ENCODE peak calls at places on chromosomes 7 and 10, in five cellular contexts. J is glutamatergic neuron; K is CD4-positive, alpha-beta T cell; X is cardiac muscle cell; P is GM12865. U is an unnamed sample.

GRCh38 chr7:68846926-68847325 is 751.3 kb upstream of the AUTS2 start:
- DNase-seq in K (no peak), J (no peak), X (no peak), P (no peak), U (no peak)

GRCh38 chr10:87706731-87707130 is 47.1 kb downstream of the PAPSS2 start:
- DNase-seq in P (no peak), J (no peak), K (no peak), X (peak; percentile 25), U (no peak)

GRCh38 chr10:11936389-11937152 is 106.0 kb downstream of the UPF2 start:
- DNase-seq in J (no peak), X (no peak), K (no peak), P (no peak), U (no peak)

GRCh38 chr7:107998660-107999480 is 4.1 kb downstream of the LAMB1 start:
- DNase-seq in J (no peak), K (no peak), P (no peak), X (no peak), U (no peak)

GRCh38 chr10:3043512-3044368 is 23.6 kb upstream of the PFKP start:
- DNase-seq in K (no peak), J (peak; percentile 78), X (peak; percentile 78), P (peak; percentile 68), U (peak; percentile 63)

GRCh38 chr10:104925232-104925851 is 284.3 kb downstream of the SORCS3 start:
- DNase-seq in X (peak; percentile 15), J (peak; percentile 68), P (peak; percentile 60), K (no peak), U (peak; percentile 68)

GRCh38 chr10:120492366-120492765 is 35.3 kb downstream of the PLPP4 start:
- DNase-seq in J (no peak), P (no peak), X (no peak), K (no peak), U (no peak)

GRCh38 chr7:128453836-128454804 is 1.6 kb upstream of the HILPDA start:
- DNase-seq in P (no peak), J (peak; percentile 71), X (peak; percentile 99), K (no peak), U (peak; percentile 54)

GRCh38 chr7:159065151-159065550 is 79.5 kb downstream of the VIPR2 start:
- DNase-seq in P (no peak), J (no peak), K (no peak), X (no peak), U (no peak)

GRCh38 chr10:3616880-3617279 is 168.1 kb downstream of the KLF6 start:
- DNase-seq in K (no peak), X (no peak), J (no peak), P (no peak), U (no peak)

GRCh38 chr7:43649755-43650274 is 66.9 kb downstream of the STK17A start:
- DNase-seq in X (no peak), K (peak; percentile 52), P (peak; percentile 96), J (no peak), U (no peak)

GRCh38 chr10:103499881-103500280 is 6.4 kb downstream of the NEURL1 start:
- DNase-seq in J (no peak), X (no peak), K (no peak), P (no peak), U (no peak)

GRCh38 chr7:101999420-101999819 is 182.0 kb downstream of the CUX1 start:
- DNase-seq in J (no peak), K (no peak), X (no peak), P (no peak), U (no peak)

GRCh38 chr10:72044417-72045041 is 43.8 kb downstream of the SPOCK2 start:
- DNase-seq in J (no peak), X (no peak), K (no peak), P (no peak), U (peak; percentile 22)

GRCh38 chr10:66931340-66931948 is 5.6 kb downstream of the LRRTM3 start:
- DNase-seq in P (peak; percentile 64), X (peak; percentile 81), K (no peak), J (no peak), U (peak; percentile 26)

GRCh38 chr10:109207361-109207760 is 716.0 kb downstream of the XPNPEP1 start:
- DNase-seq in J (no peak), P (no peak), K (no peak), X (no peak), U (no peak)

GRCh38 chr7:47653550-47654351 is 71.8 kb upstream of the TNS3 start:
- DNase-seq in J (no peak), X (peak; percentile 64), P (no peak), K (no peak), U (no peak)

GRCh38 chr10:82811621-82812020 is 936.6 kb downstream of the NRG3 start:
- DNase-seq in K (no peak), J (peak; percentile 64), P (peak; percentile 52), X (peak; percentile 49), U (peak; percentile 63)

GRCh38 chr7:43534110-43534509 is 48.8 kb upstream of the STK17A start:
- DNase-seq in J (no peak), X (peak; percentile 18), K (no peak), P (no peak), U (no peak)

GRCh38 chr7:70712942-70713341 is 419.0 kb upstream of the GALNT17 start:
- DNase-seq in P (no peak), K (no peak), J (no peak), X (no peak), U (no peak)

GRCh38 chr7:111750878-111751277 is 188.6 kb upstream of the IMMP2L start:
- DNase-seq in X (no peak), J (no peak), P (no peak), K (no peak), U (no peak)

GRCh38 chr10:115355162-115355760 is 262.1 kb downstream of the ATRNL1 start:
- DNase-seq in J (peak; percentile 26), P (peak; percentile 73), X (peak; percentile 80), K (no peak), U (peak; percentile 54)

GRCh38 chr7:22357311-22358175 is 589 bp upstream of the RAPGEF5 start:
- DNase-seq in J (no peak), X (peak; percentile 15), P (no peak), K (no peak), U (peak; percentile 3)

GRCh38 chr10:5960070-5960972 is 17.0 kb downstream of the IL15RA start:
- DNase-seq in J (no peak), K (no peak), P (no peak), X (peak; percentile 79), U (no peak)

GRCh38 chr7:53326634-53327033 is 291.2 kb downstream of the POM121L12 start:
- DNase-seq in K (no peak), P (no peak), J (no peak), X (no peak), U (no peak)

GRCh38 chr10:23095966-23096813 is 811 bp downstream of the MSRB2 start:
- DNase-seq in K (no peak), J (peak; percentile 41), X (peak; percentile 69), P (peak; percentile 67), U (peak; percentile 25)

GRCh38 chr10:17742918-17743317 is 9.1 kb upstream of the TMEM236 start:
- DNase-seq in K (peak; percentile 63), X (peak; percentile 76), P (peak; percentile 66), J (peak; percentile 76), U (peak; percentile 66)

GRCh38 chr10:80686734-80687561 is 149.2 kb downstream of the SH2D4B start:
- DNase-seq in P (peak; percentile 25), J (no peak), X (no peak), K (no peak), U (no peak)
- TF ChIP-seq CTCF in P (no peak), J (no peak), X (no peak), K (no peak), U (no peak)

GRCh38 chr10:13953371-13953770 is 366.6 kb downstream of the PRPF18 start:
- DNase-seq in X (no peak), K (no peak), P (no peak), J (no peak), U (no peak)

GRCh38 chr10:13957856-13958255 is 371.1 kb downstream of the PRPF18 start:
- DNase-seq in K (no peak), X (no peak), P (no peak), J (no peak), U (no peak)

GRCh38 chr10:13959443-13960359 is 371.0 kb downstream of the FRMD4A start:
- DNase-seq in J (no peak), X (no peak), P (no peak), K (no peak), U (no peak)

GRCh38 chr10:13955426-13955825 is 368.7 kb downstream of the PRPF18 start:
- DNase-seq in X (no peak), J (no peak), K (no peak), P (no peak), U (no peak)

DNA sequence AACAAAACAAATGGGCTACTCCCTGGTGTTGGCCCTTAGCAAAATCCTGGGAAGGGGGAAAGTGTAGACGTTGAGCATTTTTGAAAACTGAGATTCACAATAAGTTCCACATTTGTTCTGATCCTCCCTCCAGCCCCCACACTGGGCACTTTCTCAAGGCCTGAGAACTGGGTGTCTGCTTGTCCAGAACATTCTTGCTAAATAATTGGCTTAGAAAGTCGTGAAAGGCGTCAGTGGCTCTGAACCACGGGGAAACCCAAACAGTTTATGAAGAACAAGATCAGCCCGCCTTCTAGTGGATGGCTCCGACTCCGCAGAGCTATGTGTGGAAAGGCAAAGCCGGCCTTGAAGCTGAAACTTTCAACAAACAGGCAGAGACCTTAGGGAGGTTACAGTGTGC is 370.1 kb downstream of the PRPF18 start:
- DNase-seq in K (no peak), X (peak; percentile 73), P (no peak), J (no peak), U (no peak)
- TF ChIP-seq CTCF in K (no peak), X (peak; percentile 37), P (no peak), J (no peak), U (no peak)

GRCh38 chr10:16314259-16314658 is 122.6 kb upstream of the PTER start:
- DNase-seq in K (no peak), P (peak; percentile 9), J (no peak), X (no peak), U (no peak)
- TF ChIP-seq CTCF in K (no peak), P (peak; percentile 6), J (no peak), X (no peak), U (no peak)

GRCh38 chr10:69406302-69406811 is 10.4 kb downstream of the TACR2 start:
- DNase-seq in K (no peak), P (no peak), J (peak; percentile 54), X (peak; percentile 75), U (no peak)

GRCh38 chr10:69408318-69409175 is 8.2 kb downstream of the TACR2 start:
- DNase-seq in K (peak; percentile 86), P (peak; percentile 95), J (peak; percentile 95), X (peak; percentile 98), U (peak; percentile 96)

GRCh38 chr10:69409176-69409495 is 7.6 kb downstream of the TACR2 start:
- DNase-seq in J (no peak), K (no peak), X (no peak), P (no peak), U (no peak)

GRCh38 chr10:69406816-69407580 is 9.7 kb downstream of the TACR2 start:
- DNase-seq in P (no peak), K (no peak), X (peak; percentile 14), J (no peak), U (no peak)

DNA sequence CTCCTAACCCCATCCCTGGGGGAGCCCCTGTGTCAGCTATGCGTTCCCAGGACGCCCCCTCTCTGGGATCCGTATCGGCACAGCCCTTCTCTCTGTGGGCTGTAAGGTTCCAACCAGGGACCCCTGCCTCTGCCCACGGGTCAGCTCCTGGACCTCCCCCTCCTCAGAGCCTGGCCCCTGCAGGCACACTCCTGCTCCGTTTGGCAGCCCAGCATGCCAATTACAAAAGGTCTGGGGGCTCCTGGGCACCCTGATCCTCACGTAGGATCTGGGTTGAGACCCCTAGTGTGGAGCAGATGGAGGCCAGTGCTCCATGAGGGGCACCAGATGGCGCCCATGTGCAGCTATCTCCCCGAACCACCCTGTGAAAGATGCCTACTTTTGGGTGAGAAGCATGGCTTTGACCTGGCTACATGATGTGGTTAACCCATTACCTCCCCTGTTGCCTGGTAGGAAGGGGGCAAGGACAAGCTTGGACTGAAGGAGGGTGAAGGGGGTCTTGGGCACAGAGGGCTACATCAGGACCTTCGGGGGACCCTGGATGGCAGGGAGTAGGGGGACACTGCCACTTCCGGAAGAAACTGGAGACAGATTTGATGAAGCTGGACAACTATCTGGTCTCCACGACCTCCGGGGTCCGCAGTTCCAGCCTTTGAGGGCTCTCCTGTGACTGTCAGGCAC is 9.0 kb downstream of the TACR2 start:
- DNase-seq in K (no peak), J (no peak), P (peak; percentile 49), X (peak; percentile 23), U (no peak)
- TF ChIP-seq CTCF in K (no peak), J (no peak), P (peak; percentile 27), X (peak; percentile 24), U (no peak)

U was measured in endothelial cell.